ENCODE peak calls at places on chromosomes 2 and 18, in seven cellular contexts. A is mammary epithelial cell, I is prostate gland, K is body of pancreas, V is AG04450, T is spleen, U is A549. Q is an unnamed sample.

GRCh38 chr18:13051950-13052349 is 60.8 kb downstream of the CEP192 start:
- DNase-seq in A (no peak), I (no peak), K (no peak), V (no peak), T (peak), U (no peak), Q (no peak)

GRCh38 chr2:238285653-238286082 is 2.7 kb downstream of the PER2 start:
- DNase-seq in A (peak), I (peak), K (peak), V (peak), T (no peak), U (peak), Q (peak)

GRCh38 chr2:216796096-216796840 is 63.6 kb downstream of the TNP1 start:
- DNase-seq in A (no peak), I (no peak), K (no peak), V (no peak), T (no peak), U (no peak), Q (no peak)

GRCh38 chr2:233350708-233351107 is 3.6 kb upstream of the DGKD start:
- DNase-seq in A (peak), I (peak), K (no peak), V (peak), T (no peak), U (peak), Q (no peak)

GRCh38 chr2:211408485-211408884 is 852.1 kb downstream of the CPS1 start:
- DNase-seq in A (peak), I (peak), K (no peak), V (no peak), T (no peak), U (peak), Q (no peak)

GRCh38 chr18:58611471-58612131 is 17.3 kb downstream of the ALPK2 start:
- DNase-seq in A (peak), I (no peak), K (no peak), V (no peak), T (no peak), U (no peak), Q (no peak)

GRCh38 chr2:73292316-73292905 is 937 bp downstream of the EGR4 start:
- DNase-seq in A (no peak), I (no peak), K (no peak), V (no peak), T (no peak), U (no peak), Q (peak)

GRCh38 chr2:151682459-151683003 is 51.7 kb downstream of the NEB start:
- DNase-seq in A (no peak), I (no peak), K (no peak), V (no peak), T (no peak), U (no peak), Q (no peak)

GRCh38 chr2:201188449-201188848 is 5.5 kb downstream of the CASP10 start:
- DNase-seq in A (no peak), I (no peak), K (no peak), V (no peak), T (no peak), U (no peak), Q (no peak)

GRCh38 chr2:200794143-200794542 is 17.6 kb upstream of the BZW1 start:
- DNase-seq in A (no peak), I (no peak), K (no peak), V (no peak), T (no peak), U (no peak), Q (no peak)

GRCh38 chr2:65647249-65647842 is 214.9 kb upstream of the SPRED2 start:
- DNase-seq in A (no peak), I (no peak), K (no peak), V (no peak), T (no peak), U (no peak), Q (no peak)

GRCh38 chr2:199303814-199304213 is 153.9 kb downstream of the SATB2 start:
- DNase-seq in A (peak), I (no peak), K (no peak), V (peak), T (no peak), U (no peak), Q (no peak)

GRCh38 chr2:200968162-200968561 is 4.7 kb upstream of the ORC2 start:
- DNase-seq in A (peak), I (no peak), K (no peak), V (no peak), T (no peak), U (no peak), Q (no peak)

GRCh38 chr2:111919794-111920608 is 21.6 kb downstream of the MERTK start:
- DNase-seq in A (no peak), I (no peak), K (peak), V (no peak), T (peak), U (no peak), Q (peak)

GRCh38 chr2:86249176-86249842 is 50.1 kb downstream of the MRPL35 start:
- DNase-seq in A (peak), I (no peak), K (no peak), V (peak), T (no peak), U (no peak), Q (no peak)

GRCh38 chr18:51491678-51492372 is 294.3 kb upstream of the MEX3C start:
- DNase-seq in A (no peak), I (no peak), K (no peak), V (no peak), T (no peak), U (no peak), Q (no peak)

DNA sequence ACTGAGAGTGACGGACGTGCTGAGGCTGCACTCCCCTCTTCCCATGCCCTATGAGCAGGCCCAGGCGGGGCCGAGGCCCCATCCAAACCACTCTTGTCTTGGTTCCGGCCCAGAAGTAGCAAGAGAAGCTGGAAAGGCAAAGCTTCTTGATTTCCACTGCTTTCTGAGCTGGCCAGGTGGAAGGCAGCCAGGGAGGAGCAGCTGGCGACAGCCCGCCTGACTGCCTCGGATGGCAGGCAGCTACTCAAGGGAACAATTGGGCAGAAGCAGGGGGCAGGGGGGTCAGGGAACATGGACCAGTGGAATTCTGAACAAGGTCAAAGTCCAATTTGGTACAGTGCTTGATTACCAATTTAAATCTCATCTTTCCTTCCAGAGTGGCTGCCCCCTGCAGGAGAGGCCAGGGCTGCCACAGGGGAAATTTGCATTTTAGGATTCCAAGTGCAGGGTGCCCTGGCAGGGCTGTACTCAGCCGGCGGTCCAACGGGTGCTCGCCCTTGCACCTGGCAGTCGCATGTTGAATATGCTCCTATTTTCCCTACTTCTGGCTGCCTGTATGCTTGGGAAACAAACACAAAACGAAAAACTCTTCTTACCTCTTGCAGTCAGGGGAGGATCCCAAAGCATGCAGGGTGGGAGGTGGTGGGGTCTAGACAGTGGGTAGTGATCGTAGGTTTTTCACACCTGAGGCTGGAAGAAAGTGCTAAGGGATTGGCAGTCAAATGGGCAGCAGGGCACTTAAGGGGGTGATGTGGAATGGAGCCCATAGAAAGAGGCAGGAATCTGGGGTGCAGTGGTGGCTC is 67.3 kb downstream of the LIPG start:
- DNase-seq in A (no peak), I (no peak), K (peak), V (no peak), T (no peak), U (no peak), Q (peak)
- TF ChIP-seq CTCF in A (no peak), I (no peak), K (peak), V (peak), T (no peak), U (no peak), Q (peak)

GRCh38 chr18:24126155-24126947 is 12.5 kb upstream of the CABYR start:
- DNase-seq in A (no peak), I (no peak), K (no peak), V (no peak), T (no peak), U (no peak), Q (no peak)
- H3K27ac ChIP-seq in A (no peak), I (no peak), K (no peak), V (no peak), T (no peak), U (no peak), Q (no peak)

DNA sequence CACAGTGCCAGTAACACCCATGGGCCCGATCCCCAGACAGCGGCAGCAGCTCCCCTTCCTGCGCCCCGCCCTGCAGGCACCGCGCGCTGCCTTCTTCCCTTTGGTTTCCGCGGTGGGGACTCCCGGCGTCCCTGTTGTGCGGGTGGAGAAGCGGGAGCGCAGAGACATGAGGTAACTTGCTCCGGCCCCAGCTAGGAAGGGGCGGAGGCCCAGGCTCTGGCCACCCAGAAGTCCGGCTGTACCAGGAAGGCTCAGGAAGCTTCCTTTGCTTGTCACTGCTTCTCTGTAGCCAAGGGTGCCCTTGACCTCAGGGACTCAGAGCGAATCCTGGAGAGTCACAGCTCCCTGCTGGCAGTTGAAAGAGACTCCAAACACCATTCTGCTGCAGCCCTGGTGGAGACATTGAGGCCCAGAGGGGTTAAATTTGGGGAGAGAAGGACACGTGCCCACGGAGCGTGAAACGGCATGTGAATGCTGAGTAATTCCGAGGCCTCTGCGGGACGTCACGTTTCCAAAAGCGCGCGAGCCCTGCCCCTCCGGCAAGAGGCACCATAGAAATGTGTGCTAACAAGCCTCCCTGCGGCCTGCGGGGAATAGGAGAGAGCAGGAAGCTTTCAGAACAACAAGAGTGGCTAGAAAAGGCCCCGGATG is 6.7 kb upstream of the ADCY3 start:
- DNase-seq in A (no peak), I (no peak), K (no peak), V (no peak), T (peak), U (no peak), Q (peak)
- H3K4me3 ChIP-seq in A (no peak), I (no peak), K (no peak), V (no peak), T (no peak), U (no peak), Q (peak)

DNA sequence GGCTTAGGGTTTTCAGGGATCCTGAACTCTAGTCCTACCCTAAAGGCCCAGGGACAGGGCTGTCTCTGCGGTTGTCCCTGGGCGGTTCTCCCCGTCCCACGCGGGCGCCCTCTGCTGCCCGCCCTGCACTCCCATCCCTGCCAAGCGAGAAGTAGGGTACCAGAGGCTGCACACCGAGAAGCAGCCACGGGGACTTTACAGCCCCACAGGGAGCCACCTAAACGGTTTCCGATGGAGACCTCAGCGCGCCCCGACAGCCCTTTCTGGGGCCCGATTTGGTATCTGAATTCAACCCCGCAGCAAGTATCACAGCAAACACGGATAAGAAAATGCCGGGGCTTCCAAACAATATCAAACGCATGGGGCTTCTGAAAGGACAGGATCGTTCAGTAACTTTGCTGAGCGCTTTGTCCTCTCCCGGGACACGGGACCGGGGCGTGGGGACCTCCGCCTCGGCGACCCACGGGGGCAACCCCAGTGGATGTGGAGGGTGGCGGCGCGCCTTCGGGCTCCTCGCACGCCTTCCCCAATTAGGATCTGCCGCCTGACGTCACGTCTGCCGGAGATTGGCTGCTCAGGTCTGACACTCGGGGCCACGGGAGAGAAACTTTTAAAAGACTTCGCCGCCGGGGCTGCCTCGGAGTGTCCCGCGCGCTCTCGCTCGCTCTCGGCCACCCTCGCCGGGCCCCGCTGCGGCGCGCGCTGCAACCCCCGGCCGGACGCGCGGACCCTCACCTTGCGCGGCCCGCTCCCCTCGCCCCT is at the start of gene LTBP1:
- DNase-seq in A (peak), I (peak), K (peak), V (no peak), T (peak), U (peak), Q (peak)
- TF ChIP-seq CTCF in A (peak), I (peak), K (peak), V (peak), T (peak), U (peak), Q (peak)

GRCh38 chr2:219446101-219446504 is 11.5 kb downstream of the SPEG start:
- DNase-seq in A (peak), I (no peak), K (no peak), V (no peak), T (no peak), U (no peak), Q (no peak)
- H3K27ac ChIP-seq in A (peak), I (peak), K (no peak), V (no peak), T (no peak), U (no peak), Q (no peak)

DNA sequence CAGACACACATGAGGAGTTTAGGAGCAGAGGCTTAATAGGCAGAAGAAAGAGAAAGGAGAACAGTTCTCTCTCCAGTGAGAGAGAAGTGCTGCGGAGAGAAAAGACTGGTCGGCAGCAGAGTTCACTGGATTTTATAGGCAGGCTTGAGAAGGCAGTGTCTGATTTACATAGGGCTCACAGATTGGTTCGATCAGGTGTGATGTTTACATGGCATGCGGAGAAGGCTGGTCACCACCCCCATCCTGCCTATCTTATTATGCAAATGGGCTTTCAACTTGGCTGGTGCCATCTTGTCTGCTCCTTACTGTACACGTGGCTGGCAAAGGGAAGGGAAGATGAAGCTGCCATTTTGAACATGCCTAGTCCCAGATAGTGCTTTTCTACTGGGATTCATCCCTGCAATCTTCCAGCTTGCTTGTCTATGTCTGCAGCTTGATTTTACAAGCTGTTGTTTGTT is 113.4 kb downstream of the AP1S3 start:
- DNase-seq in A (no peak), I (no peak), K (no peak), V (no peak), T (no peak), U (no peak), Q (no peak)
- H3K4me3 ChIP-seq in A (no peak), I (no peak), K (no peak), V (no peak), T (no peak), U (no peak), Q (no peak)

GRCh38 chr2:120150040-120150482 is 73.1 kb downstream of the TMEM185B start:
- DNase-seq in A (no peak), I (no peak), K (no peak), V (no peak), T (no peak), U (no peak), Q (no peak)
- TF ChIP-seq CTCF in A (no peak), I (no peak), K (no peak), V (no peak), T (no peak), U (no peak), Q (no peak)

GRCh38 chr2:176984987-176985386 is 227.6 kb upstream of the HNRNPA3 start:
- DNase-seq in A (no peak), I (no peak), K (no peak), V (no peak), T (no peak), U (no peak), Q (no peak)
- H3K27ac ChIP-seq in A (no peak), I (no peak), K (no peak), V (no peak), T (no peak), U (no peak), Q (no peak)